ENCODE peak calls at places on chromosomes 1 and 21, in seven cellular contexts. One of them, this sample, is unnamed.

GRCh38 chr1:41528726-41529605 is 44.5 kb upstream of the EDN2 start:
- DNase-seq in cardiac muscle cell: no peak
- DNase-seq in IMR-90: no peak
- DNase-seq in pancreas: peak
- DNase-seq in SK-N-SH: no peak
- DNase-seq in mesenchymal stem cell: no peak
- DNase-seq in thoracic aorta: no peak
- DNase-seq in this sample: peak

GRCh38 chr1:206935491-206936067 is 10.7 kb downstream of the PIGR start:
- DNase-seq in cardiac muscle cell: peak
- DNase-seq in IMR-90: peak
- DNase-seq in pancreas: peak
- DNase-seq in SK-N-SH: peak
- DNase-seq in mesenchymal stem cell: peak
- DNase-seq in thoracic aorta: no peak
- DNase-seq in this sample: peak

GRCh38 chr1:8040586-8040985 is 14.5 kb upstream of the ERRFI1 start:
- DNase-seq in cardiac muscle cell: no peak
- DNase-seq in IMR-90: peak
- DNase-seq in pancreas: peak
- DNase-seq in SK-N-SH: no peak
- DNase-seq in mesenchymal stem cell: peak
- DNase-seq in thoracic aorta: peak
- DNase-seq in this sample: no peak

GRCh38 chr1:10471411-10472219 is 714 bp downstream of the DFFA start:
- DNase-seq in cardiac muscle cell: no peak
- DNase-seq in IMR-90: peak
- DNase-seq in pancreas: no peak
- DNase-seq in SK-N-SH: peak
- DNase-seq in mesenchymal stem cell: no peak
- DNase-seq in thoracic aorta: no peak
- DNase-seq in this sample: no peak

GRCh38 chr1:1083181-1084027 is 9.3 kb upstream of the RNF223 start:
- DNase-seq in cardiac muscle cell: no peak
- DNase-seq in IMR-90: no peak
- DNase-seq in pancreas: peak
- DNase-seq in SK-N-SH: no peak
- DNase-seq in mesenchymal stem cell: no peak
- DNase-seq in thoracic aorta: no peak
- DNase-seq in this sample: peak

GRCh38 chr1:65813956-65814355 is 21.3 kb downstream of the PDE4B start:
- DNase-seq in cardiac muscle cell: no peak
- DNase-seq in IMR-90: peak
- DNase-seq in pancreas: no peak
- DNase-seq in SK-N-SH: peak
- DNase-seq in mesenchymal stem cell: no peak
- DNase-seq in thoracic aorta: no peak
- DNase-seq in this sample: no peak

GRCh38 chr1:59856725-59857338 is 42.1 kb downstream of the HOOK1 start:
- DNase-seq in cardiac muscle cell: no peak
- DNase-seq in IMR-90: no peak
- DNase-seq in pancreas: no peak
- DNase-seq in SK-N-SH: no peak
- DNase-seq in mesenchymal stem cell: no peak
- DNase-seq in thoracic aorta: no peak
- DNase-seq in this sample: no peak

GRCh38 chr1:105793541-105794146 is 1262.8 kb upstream of the PRMT6 start:
- DNase-seq in cardiac muscle cell: peak
- DNase-seq in IMR-90: no peak
- DNase-seq in pancreas: no peak
- DNase-seq in SK-N-SH: peak
- DNase-seq in mesenchymal stem cell: peak
- DNase-seq in thoracic aorta: no peak
- DNase-seq in this sample: no peak

GRCh38 chr1:235513495-235514366 is 9.5 kb upstream of the B3GALNT2 start:
- DNase-seq in cardiac muscle cell: peak
- DNase-seq in IMR-90: peak
- DNase-seq in pancreas: no peak
- DNase-seq in SK-N-SH: peak
- DNase-seq in mesenchymal stem cell: peak
- DNase-seq in thoracic aorta: no peak
- DNase-seq in this sample: no peak

GRCh38 chr1:206738370-206739366 is 31.9 kb upstream of the IL19 start:
- DNase-seq in cardiac muscle cell: no peak
- DNase-seq in IMR-90: peak
- DNase-seq in pancreas: no peak
- DNase-seq in SK-N-SH: no peak
- DNase-seq in mesenchymal stem cell: no peak
- DNase-seq in thoracic aorta: no peak
- DNase-seq in this sample: no peak

GRCh38 chr1:40312238-40313205 is 4.6 kb downstream of the COL9A2 start:
- DNase-seq in cardiac muscle cell: no peak
- DNase-seq in IMR-90: no peak
- DNase-seq in pancreas: no peak
- DNase-seq in SK-N-SH: no peak
- DNase-seq in mesenchymal stem cell: no peak
- DNase-seq in thoracic aorta: no peak
- DNase-seq in this sample: peak

GRCh38 chr1:59645893-59646292 is 168.9 kb upstream of the HOOK1 start:
- DNase-seq in cardiac muscle cell: no peak
- DNase-seq in IMR-90: peak
- DNase-seq in pancreas: no peak
- DNase-seq in SK-N-SH: peak
- DNase-seq in mesenchymal stem cell: no peak
- DNase-seq in thoracic aorta: no peak
- DNase-seq in this sample: no peak

GRCh38 chr1:212203611-212204010 is 81.6 kb upstream of the PPP2R5A start:
- DNase-seq in cardiac muscle cell: no peak
- DNase-seq in IMR-90: no peak
- DNase-seq in pancreas: no peak
- DNase-seq in SK-N-SH: no peak
- DNase-seq in mesenchymal stem cell: no peak
- DNase-seq in thoracic aorta: no peak
- DNase-seq in this sample: no peak

GRCh38 chr1:235423214-235423652 is 56.0 kb downstream of the TBCE start:
- DNase-seq in cardiac muscle cell: no peak
- DNase-seq in IMR-90: no peak
- DNase-seq in pancreas: no peak
- DNase-seq in SK-N-SH: no peak
- DNase-seq in mesenchymal stem cell: no peak
- DNase-seq in thoracic aorta: no peak
- DNase-seq in this sample: no peak

GRCh38 chr1:93680121-93681094 is 1.2 kb downstream of the BCAR3 start:
- DNase-seq in cardiac muscle cell: peak
- DNase-seq in IMR-90: peak
- DNase-seq in pancreas: peak
- DNase-seq in SK-N-SH: peak
- DNase-seq in mesenchymal stem cell: peak
- DNase-seq in thoracic aorta: peak
- DNase-seq in this sample: peak

GRCh38 chr1:231317306-231318014 is 20.2 kb downstream of the EXOC8 start:
- DNase-seq in cardiac muscle cell: no peak
- DNase-seq in IMR-90: no peak
- DNase-seq in pancreas: no peak
- DNase-seq in SK-N-SH: no peak
- DNase-seq in mesenchymal stem cell: no peak
- DNase-seq in thoracic aorta: no peak
- DNase-seq in this sample: no peak

GRCh38 chr21:28272272-28272992 is 720.2 kb downstream of the LTN1 start:
- DNase-seq in cardiac muscle cell: no peak
- DNase-seq in IMR-90: peak
- DNase-seq in pancreas: no peak
- DNase-seq in SK-N-SH: no peak
- DNase-seq in mesenchymal stem cell: peak
- DNase-seq in thoracic aorta: no peak
- DNase-seq in this sample: no peak

GRCh38 chr21:34639882-34640788 is 25.2 kb upstream of the RCAN1 start:
- DNase-seq in cardiac muscle cell: no peak
- DNase-seq in IMR-90: peak
- DNase-seq in pancreas: no peak
- DNase-seq in SK-N-SH: no peak
- DNase-seq in mesenchymal stem cell: peak
- DNase-seq in thoracic aorta: no peak
- DNase-seq in this sample: no peak

DNA sequence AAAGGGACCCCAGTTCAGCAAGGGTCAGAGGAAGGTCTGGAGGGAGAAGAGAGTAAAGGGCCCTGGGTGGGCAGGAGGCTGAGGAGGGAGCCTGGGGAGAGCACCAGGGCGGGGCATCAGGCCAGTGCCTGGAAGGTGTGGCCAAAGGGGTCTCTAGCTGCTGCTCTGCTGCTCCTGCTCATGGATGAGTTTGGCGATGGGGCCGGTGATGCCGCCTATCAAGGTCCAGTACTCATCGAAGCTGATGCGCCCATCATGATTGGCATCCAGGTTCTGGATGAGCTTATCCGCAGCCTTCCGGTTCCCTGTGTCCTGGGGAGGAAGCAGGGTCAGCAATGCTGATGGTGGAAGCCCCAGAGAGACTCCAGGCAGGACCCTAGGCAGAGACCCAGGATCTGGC is 5.6 kb downstream of the S100A16 start:
- DNase-seq in cardiac muscle cell: no peak
- DNase-seq in IMR-90: no peak
- DNase-seq in pancreas: no peak
- DNase-seq in SK-N-SH: no peak
- DNase-seq in mesenchymal stem cell: no peak
- DNase-seq in thoracic aorta: no peak
- DNase-seq in this sample: no peak
- H3K27ac ChIP-seq in cardiac muscle cell: no peak
- H3K27ac ChIP-seq in IMR-90: no peak
- H3K27ac ChIP-seq in pancreas: no peak
- H3K27ac ChIP-seq in SK-N-SH: no peak
- H3K27ac ChIP-seq in mesenchymal stem cell: peak
- H3K27ac ChIP-seq in thoracic aorta: peak
- H3K27ac ChIP-seq in this sample: peak

GRCh38 chr1:27622828-27623227 is 12.2 kb downstream of the FGR start:
- DNase-seq in cardiac muscle cell: no peak
- DNase-seq in IMR-90: no peak
- DNase-seq in pancreas: no peak
- DNase-seq in SK-N-SH: no peak
- DNase-seq in mesenchymal stem cell: no peak
- DNase-seq in thoracic aorta: no peak
- DNase-seq in this sample: peak

GRCh38 chr1:27627051-27627450 is 7.9 kb downstream of the FGR start:
- DNase-seq in cardiac muscle cell: no peak
- DNase-seq in IMR-90: no peak
- DNase-seq in pancreas: no peak
- DNase-seq in SK-N-SH: no peak
- DNase-seq in mesenchymal stem cell: no peak
- DNase-seq in thoracic aorta: no peak
- DNase-seq in this sample: peak

GRCh38 chr1:27626031-27626935 is 8.7 kb downstream of the FGR start:
- DNase-seq in cardiac muscle cell: no peak
- DNase-seq in IMR-90: no peak
- DNase-seq in pancreas: no peak
- DNase-seq in SK-N-SH: no peak
- DNase-seq in mesenchymal stem cell: no peak
- DNase-seq in thoracic aorta: no peak
- DNase-seq in this sample: no peak

GRCh38 chr1:27623327-27624212 is 11.4 kb downstream of the FGR start:
- DNase-seq in cardiac muscle cell: no peak
- DNase-seq in IMR-90: no peak
- DNase-seq in pancreas: no peak
- DNase-seq in SK-N-SH: no peak
- DNase-seq in mesenchymal stem cell: no peak
- DNase-seq in thoracic aorta: no peak
- DNase-seq in this sample: no peak

DNA sequence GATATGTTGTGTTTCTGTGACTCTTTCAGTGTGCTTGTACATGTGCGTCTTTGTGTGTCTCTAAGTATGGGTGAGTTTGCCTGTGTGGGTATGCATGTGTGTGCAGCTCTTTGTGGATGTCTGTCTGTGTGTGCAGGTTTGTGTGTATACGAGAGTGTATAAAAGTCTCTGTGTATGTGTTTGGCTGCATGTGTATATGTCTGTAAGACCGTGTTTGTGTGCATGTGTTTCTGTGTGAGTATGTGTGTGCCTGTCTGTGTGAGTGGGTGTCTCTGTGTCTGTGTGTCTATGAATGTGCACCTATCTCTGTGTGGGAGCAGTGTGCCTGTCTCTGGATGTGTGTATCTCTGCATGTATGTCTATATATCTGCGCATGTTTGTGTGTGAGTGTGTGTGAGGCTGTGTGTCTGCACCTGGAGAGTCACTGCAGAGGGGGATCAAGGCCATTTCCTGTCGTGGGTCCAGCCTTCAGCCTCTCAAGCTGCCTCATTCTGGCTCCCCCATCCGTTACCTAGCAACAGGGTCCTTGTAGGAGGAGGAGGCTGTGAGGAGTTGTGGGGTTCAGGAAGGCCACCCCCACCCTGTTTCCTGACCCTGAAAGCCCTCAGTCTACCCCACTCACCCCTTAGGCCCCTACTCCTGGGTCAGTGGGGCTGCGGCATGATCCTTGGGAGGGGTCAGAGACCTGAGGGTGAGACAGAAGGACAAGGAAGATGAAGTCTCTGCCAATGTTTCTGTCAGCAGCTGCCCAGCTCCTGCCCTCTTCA is 10.3 kb downstream of the FGR start:
- DNase-seq in cardiac muscle cell: no peak
- DNase-seq in IMR-90: no peak
- DNase-seq in pancreas: no peak
- DNase-seq in SK-N-SH: no peak
- DNase-seq in mesenchymal stem cell: no peak
- DNase-seq in thoracic aorta: no peak
- DNase-seq in this sample: no peak
- H3K4me3 ChIP-seq in cardiac muscle cell: no peak
- H3K4me3 ChIP-seq in IMR-90: no peak
- H3K4me3 ChIP-seq in pancreas: no peak
- H3K4me3 ChIP-seq in SK-N-SH: no peak
- H3K4me3 ChIP-seq in mesenchymal stem cell: no peak
- H3K4me3 ChIP-seq in thoracic aorta: no peak
- H3K4me3 ChIP-seq in this sample: no peak

DNA sequence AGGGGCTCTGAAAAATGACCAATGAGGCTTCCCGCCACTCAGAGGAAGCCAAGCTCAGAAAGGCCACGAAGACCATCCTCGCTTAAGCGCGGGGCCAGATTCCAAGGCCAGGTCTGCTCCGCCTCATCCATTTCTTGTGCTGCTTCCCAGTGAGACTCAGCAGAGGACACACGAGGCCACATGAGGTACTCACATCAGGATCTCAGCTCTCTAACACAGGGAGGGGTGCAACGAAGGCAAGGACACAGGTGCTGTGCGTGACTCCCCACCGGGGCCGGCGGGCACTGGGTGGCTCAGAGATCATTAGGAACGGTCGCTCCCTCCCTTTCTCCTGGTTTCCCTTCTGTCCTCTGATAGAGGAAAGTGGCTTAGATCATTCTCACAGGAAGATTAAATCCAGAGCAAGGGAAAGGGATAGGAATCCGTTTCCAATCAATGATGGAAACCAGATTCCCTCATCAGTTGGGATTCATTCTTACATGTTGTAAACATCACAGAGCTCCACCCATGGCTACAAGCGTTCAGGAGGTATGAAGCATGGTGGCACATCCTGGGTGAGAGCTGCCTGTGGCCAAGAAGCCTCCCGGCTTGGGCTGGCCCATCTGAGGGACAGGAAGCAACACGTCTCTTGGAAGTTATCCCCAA is 46.7 kb downstream of the CAPZB start:
- DNase-seq in cardiac muscle cell: no peak
- DNase-seq in IMR-90: no peak
- DNase-seq in pancreas: no peak
- DNase-seq in SK-N-SH: no peak
- DNase-seq in mesenchymal stem cell: no peak
- DNase-seq in thoracic aorta: no peak
- DNase-seq in this sample: no peak
- H3K27ac ChIP-seq in cardiac muscle cell: no peak
- H3K27ac ChIP-seq in IMR-90: peak
- H3K27ac ChIP-seq in pancreas: peak
- H3K27ac ChIP-seq in SK-N-SH: peak
- H3K27ac ChIP-seq in mesenchymal stem cell: no peak
- H3K27ac ChIP-seq in thoracic aorta: peak
- H3K27ac ChIP-seq in this sample: peak

GRCh38 chr1:227314014-227314848 is 4.1 kb downstream of the CDC42BPA start:
- DNase-seq in cardiac muscle cell: no peak
- DNase-seq in IMR-90: no peak
- DNase-seq in pancreas: no peak
- DNase-seq in SK-N-SH: no peak
- DNase-seq in mesenchymal stem cell: no peak
- DNase-seq in thoracic aorta: no peak
- DNase-seq in this sample: no peak
- H3K4me3 ChIP-seq in cardiac muscle cell: peak
- H3K4me3 ChIP-seq in IMR-90: peak
- H3K4me3 ChIP-seq in pancreas: no peak
- H3K4me3 ChIP-seq in SK-N-SH: peak
- H3K4me3 ChIP-seq in mesenchymal stem cell: peak
- H3K4me3 ChIP-seq in thoracic aorta: peak
- H3K4me3 ChIP-seq in this sample: peak

This sample was measured in left lung.